ENCODE peak calls at places on chromosome 13, in seven cellular contexts. G is stimulated activated CD4-positive, alpha-beta T cell treated with anti-CD3 and anti-CD28 coated beads, Interleukin-4, amount 100 ng/mL, for 24 hours; H is mesothelial cell of epicardium; X is fibroblast of pulmonary artery; Z is amniotic epithelial cell; U is upper lobe of left lung; J is lower leg skin. S is an unnamed sample.

GRCh38 chr13:97279913-97280312 is 57.8 kb downstream of the MBNL2 start:
- DNase-seq in X (peak), G (no peak), J (no peak), U (no peak), Z (peak), H (no peak), S (peak)

GRCh38 chr13:42650470-42650869 is 76.5 kb downstream of the TNFSF11 start:
- DNase-seq in J (no peak), Z (no peak), U (no peak), H (no peak), X (no peak), G (no peak), S (no peak)

GRCh38 chr13:50715402-50716146 is 127.9 kb downstream of the DLEU7 start:
- DNase-seq in U (peak), J (peak), Z (no peak), H (no peak), G (no peak), X (no peak), S (no peak)

GRCh38 chr13:20528451-20528850 is 2.8 kb upstream of the CRYL1 start:
- DNase-seq in J (no peak), Z (no peak), G (peak), U (no peak), H (no peak), X (no peak), S (no peak)

GRCh38 chr13:44703371-44703770 is 127.2 kb upstream of the TSC22D1 start:
- DNase-seq in X (peak), U (no peak), H (no peak), J (peak), Z (peak), G (no peak), S (peak)

GRCh38 chr13:100646030-100646673 is 28.4 kb downstream of the TMTC4 start:
- DNase-seq in H (no peak), X (peak), Z (peak), G (no peak), U (no peak), J (no peak), S (peak)

GRCh38 chr13:112261924-112262323 is 114.2 kb upstream of the SPACA7 start:
- DNase-seq in H (no peak), X (no peak), Z (no peak), G (no peak), U (no peak), J (peak), S (no peak)

GRCh38 chr13:85266771-85267170 is 532.4 kb downstream of the SLITRK6 start:
- DNase-seq in Z (no peak), J (no peak), X (no peak), U (no peak), H (no peak), G (no peak), S (no peak)

GRCh38 chr13:65656740-65657329 is 1573.3 kb downstream of the PCDH9 start:
- DNase-seq in H (no peak), U (no peak), J (no peak), X (peak), Z (peak), G (no peak), S (peak)

GRCh38 chr13:110913322-110913721 is 1.5 kb downstream of the ANKRD10 start:
- DNase-seq in H (no peak), X (peak), U (peak), J (no peak), Z (no peak), G (no peak), S (no peak)

GRCh38 chr13:30355405-30355741 is 48.0 kb upstream of the KATNAL1 start:
- DNase-seq in U (peak), X (no peak), H (no peak), G (no peak), J (peak), Z (no peak), S (no peak)

GRCh38 chr13:75864718-75865117 is 228.6 kb downstream of the LMO7 start:
- DNase-seq in H (no peak), X (peak), Z (peak), J (no peak), G (no peak), U (no peak), S (peak)

GRCh38 chr13:74056829-74057564 is 77.2 kb downstream of the KLF12 start:
- DNase-seq in H (no peak), X (no peak), U (no peak), J (no peak), G (no peak), Z (no peak), S (no peak)

GRCh38 chr13:20489185-20489820 is 36.4 kb downstream of the CRYL1 start:
- DNase-seq in Z (no peak), U (no peak), H (no peak), J (peak), X (no peak), G (no peak), S (no peak)

GRCh38 chr13:96771501-96772367 is 222.5 kb downstream of the OXGR1 start:
- DNase-seq in J (no peak), X (no peak), Z (no peak), U (no peak), G (no peak), H (no peak), S (no peak)

GRCh38 chr13:47672245-47672975 is 328.7 kb downstream of the SUCLA2 start:
- DNase-seq in J (no peak), Z (peak), H (no peak), X (peak), G (no peak), U (no peak), S (peak)

GRCh38 chr13:50907781-50908180 is 1.8 kb upstream of the RNASEH2B start:
- DNase-seq in X (no peak), J (no peak), U (no peak), Z (no peak), G (no peak), H (no peak), S (no peak)

GRCh38 chr13:32278456-32278855 is 36.7 kb downstream of the ZAR1L start:
- DNase-seq in X (no peak), G (no peak), U (no peak), J (no peak), H (no peak), Z (peak), S (peak)

GRCh38 chr13:114151565-114152284 is 19.3 kb upstream of the RASA3 start:
- DNase-seq in G (peak), Z (no peak), H (no peak), U (peak), X (no peak), J (peak), S (no peak)

GRCh38 chr13:90070837-90071525 is 1276.5 kb upstream of the MIR17HG start:
- DNase-seq in J (no peak), X (no peak), H (no peak), U (no peak), G (no peak), Z (no peak), S (no peak)

GRCh38 chr13:43911871-43912270 is 32.2 kb downstream of the LACC1 start:
- DNase-seq in H (no peak), Z (no peak), U (no peak), G (no peak), X (no peak), J (no peak), S (no peak)

GRCh38 chr13:44819245-44819644 is 170.0 kb downstream of the NUFIP1 start:
- DNase-seq in G (peak), Z (peak), X (peak), H (no peak), U (no peak), J (no peak), S (peak)

GRCh38 chr13:48155850-48156249 is 60.9 kb upstream of the MED4 start:
- DNase-seq in Z (peak), G (peak), H (no peak), X (peak), J (no peak), U (no peak), S (peak)

GRCh38 chr13:81058916-81059290 is 718.0 kb upstream of the SPRY2 start:
- DNase-seq in H (no peak), X (peak), U (no peak), J (no peak), Z (no peak), G (no peak), S (no peak)

S was measured in iris pigment epithelial cell.